ENCODE peak calls at places on chromosome 9, in ten cellular contexts. One of them, this sample, is unnamed. For H3K4me1, the result is how much of the 10 kb centered on the place peaks cover.

GRCh38 chr9:86396412-86396811 is 42.2 kb upstream of the TUT7 start:
- DNase-seq in HCT116: no peak
- DNase-seq in heart left ventricle: no peak
- DNase-seq in CD8-positive, alpha-beta memory T cell: no peak
- DNase-seq in stomach: no peak
- DNase-seq in IMR-90: no peak
- DNase-seq in uterus: no peak
- DNase-seq in upper lobe of right lung: no peak
- DNase-seq in mucosa of descending colon: no peak
- DNase-seq in psoas muscle: no peak
- DNase-seq in this sample: no peak

GRCh38 chr9:78004478-78005229 is 27.0 kb downstream of the GNAQ start:
- DNase-seq in mucosa of descending colon: no peak
- DNase-seq in upper lobe of right lung: no peak
- DNase-seq in heart left ventricle: no peak
- DNase-seq in HCT116: peak
- DNase-seq in IMR-90: peak
- DNase-seq in stomach: no peak
- DNase-seq in uterus: no peak
- DNase-seq in CD8-positive, alpha-beta memory T cell: no peak
- DNase-seq in psoas muscle: no peak
- DNase-seq in this sample: peak

GRCh38 chr9:131257266-131258025 is 18.9 kb downstream of the FAM78A start:
- DNase-seq in uterus: no peak
- DNase-seq in heart left ventricle: peak
- DNase-seq in IMR-90: no peak
- DNase-seq in upper lobe of right lung: no peak
- DNase-seq in HCT116: no peak
- DNase-seq in CD8-positive, alpha-beta memory T cell: no peak
- DNase-seq in stomach: no peak
- DNase-seq in mucosa of descending colon: no peak
- DNase-seq in psoas muscle: no peak
- DNase-seq in this sample: no peak

GRCh38 chr9:93562157-93562556 is 14.2 kb upstream of the PHF2 start:
- DNase-seq in psoas muscle: no peak
- DNase-seq in CD8-positive, alpha-beta memory T cell: no peak
- DNase-seq in HCT116: no peak
- DNase-seq in IMR-90: no peak
- DNase-seq in uterus: no peak
- DNase-seq in stomach: no peak
- DNase-seq in upper lobe of right lung: no peak
- DNase-seq in mucosa of descending colon: no peak
- DNase-seq in heart left ventricle: no peak
- DNase-seq in this sample: no peak

GRCh38 chr9:1759901-1760300 is 255.2 kb upstream of the SMARCA2 start:
- DNase-seq in IMR-90: no peak
- DNase-seq in mucosa of descending colon: no peak
- DNase-seq in psoas muscle: no peak
- DNase-seq in uterus: no peak
- DNase-seq in stomach: no peak
- DNase-seq in heart left ventricle: no peak
- DNase-seq in CD8-positive, alpha-beta memory T cell: no peak
- DNase-seq in HCT116: no peak
- DNase-seq in upper lobe of right lung: no peak
- DNase-seq in this sample: no peak

GRCh38 chr9:120878188-120879130 is 1.5 kb upstream of the PHF19 start:
- DNase-seq in CD8-positive, alpha-beta memory T cell: no peak
- DNase-seq in uterus: no peak
- DNase-seq in IMR-90: no peak
- DNase-seq in upper lobe of right lung: no peak
- DNase-seq in psoas muscle: no peak
- DNase-seq in heart left ventricle: no peak
- DNase-seq in HCT116: no peak
- DNase-seq in stomach: no peak
- DNase-seq in mucosa of descending colon: no peak
- DNase-seq in this sample: no peak

GRCh38 chr9:111789881-111790280 is 4.9 kb downstream of the SHOC1 start:
- DNase-seq in stomach: no peak
- DNase-seq in HCT116: no peak
- DNase-seq in upper lobe of right lung: no peak
- DNase-seq in CD8-positive, alpha-beta memory T cell: no peak
- DNase-seq in IMR-90: no peak
- DNase-seq in psoas muscle: no peak
- DNase-seq in uterus: no peak
- DNase-seq in mucosa of descending colon: no peak
- DNase-seq in heart left ventricle: no peak
- DNase-seq in this sample: no peak

GRCh38 chr9:116288658-116289057 is 135.1 kb downstream of the PAPPA start:
- DNase-seq in heart left ventricle: no peak
- DNase-seq in HCT116: no peak
- DNase-seq in CD8-positive, alpha-beta memory T cell: no peak
- DNase-seq in upper lobe of right lung: no peak
- DNase-seq in psoas muscle: no peak
- DNase-seq in stomach: no peak
- DNase-seq in uterus: no peak
- DNase-seq in IMR-90: peak
- DNase-seq in mucosa of descending colon: no peak
- DNase-seq in this sample: no peak

GRCh38 chr9:18437315-18438200 is 36.4 kb upstream of the ADAMTSL1 start:
- DNase-seq in mucosa of descending colon: no peak
- DNase-seq in upper lobe of right lung: no peak
- DNase-seq in CD8-positive, alpha-beta memory T cell: no peak
- DNase-seq in uterus: peak
- DNase-seq in IMR-90: peak
- DNase-seq in HCT116: no peak
- DNase-seq in stomach: peak
- DNase-seq in heart left ventricle: peak
- DNase-seq in psoas muscle: peak
- DNase-seq in this sample: peak

GRCh38 chr9:25678147-25678666 is at the start of gene TUSC1:
- DNase-seq in heart left ventricle: peak
- DNase-seq in mucosa of descending colon: peak
- DNase-seq in CD8-positive, alpha-beta memory T cell: no peak
- DNase-seq in stomach: peak
- DNase-seq in psoas muscle: peak
- DNase-seq in uterus: peak
- DNase-seq in HCT116: no peak
- DNase-seq in IMR-90: peak
- DNase-seq in upper lobe of right lung: peak
- DNase-seq in this sample: peak

GRCh38 chr9:83633260-83633659 is 10.3 kb downstream of the IDNK start:
- DNase-seq in stomach: no peak
- DNase-seq in HCT116: no peak
- DNase-seq in IMR-90: no peak
- DNase-seq in heart left ventricle: no peak
- DNase-seq in uterus: no peak
- DNase-seq in CD8-positive, alpha-beta memory T cell: no peak
- DNase-seq in mucosa of descending colon: no peak
- DNase-seq in upper lobe of right lung: no peak
- DNase-seq in psoas muscle: no peak
- DNase-seq in this sample: no peak

GRCh38 chr9:134384811-134385479 is 58.7 kb downstream of the RXRA start:
- DNase-seq in CD8-positive, alpha-beta memory T cell: no peak
- DNase-seq in HCT116: no peak
- DNase-seq in psoas muscle: no peak
- DNase-seq in IMR-90: no peak
- DNase-seq in heart left ventricle: no peak
- DNase-seq in mucosa of descending colon: no peak
- DNase-seq in upper lobe of right lung: no peak
- DNase-seq in stomach: no peak
- DNase-seq in uterus: no peak
- DNase-seq in this sample: no peak

GRCh38 chr9:116318463-116319271 is 165.1 kb downstream of the PAPPA start:
- DNase-seq in upper lobe of right lung: no peak
- DNase-seq in mucosa of descending colon: no peak
- DNase-seq in uterus: peak
- DNase-seq in HCT116: no peak
- DNase-seq in heart left ventricle: peak
- DNase-seq in IMR-90: peak
- DNase-seq in stomach: no peak
- DNase-seq in psoas muscle: peak
- DNase-seq in CD8-positive, alpha-beta memory T cell: no peak
- DNase-seq in this sample: no peak

GRCh38 chr9:34985311-34985899 is 4.1 kb upstream of the DNAJB5 start:
- DNase-seq in HCT116: peak
- DNase-seq in uterus: peak
- DNase-seq in psoas muscle: peak
- DNase-seq in stomach: peak
- DNase-seq in upper lobe of right lung: no peak
- DNase-seq in heart left ventricle: no peak
- DNase-seq in mucosa of descending colon: peak
- DNase-seq in IMR-90: peak
- DNase-seq in CD8-positive, alpha-beta memory T cell: peak
- DNase-seq in this sample: no peak

GRCh38 chr9:76112151-76112550 is 221.7 kb downstream of the PCSK5 start:
- DNase-seq in psoas muscle: no peak
- DNase-seq in uterus: no peak
- DNase-seq in CD8-positive, alpha-beta memory T cell: no peak
- DNase-seq in HCT116: no peak
- DNase-seq in stomach: no peak
- DNase-seq in upper lobe of right lung: no peak
- DNase-seq in mucosa of descending colon: no peak
- DNase-seq in heart left ventricle: no peak
- DNase-seq in IMR-90: no peak
- DNase-seq in this sample: no peak

GRCh38 chr9:840343-840742 is 1.2 kb upstream of the DMRT1 start:
- DNase-seq in mucosa of descending colon: no peak
- DNase-seq in HCT116: no peak
- DNase-seq in heart left ventricle: no peak
- DNase-seq in upper lobe of right lung: no peak
- DNase-seq in psoas muscle: no peak
- DNase-seq in CD8-positive, alpha-beta memory T cell: no peak
- DNase-seq in IMR-90: no peak
- DNase-seq in stomach: no peak
- DNase-seq in uterus: no peak
- DNase-seq in this sample: no peak

DNA sequence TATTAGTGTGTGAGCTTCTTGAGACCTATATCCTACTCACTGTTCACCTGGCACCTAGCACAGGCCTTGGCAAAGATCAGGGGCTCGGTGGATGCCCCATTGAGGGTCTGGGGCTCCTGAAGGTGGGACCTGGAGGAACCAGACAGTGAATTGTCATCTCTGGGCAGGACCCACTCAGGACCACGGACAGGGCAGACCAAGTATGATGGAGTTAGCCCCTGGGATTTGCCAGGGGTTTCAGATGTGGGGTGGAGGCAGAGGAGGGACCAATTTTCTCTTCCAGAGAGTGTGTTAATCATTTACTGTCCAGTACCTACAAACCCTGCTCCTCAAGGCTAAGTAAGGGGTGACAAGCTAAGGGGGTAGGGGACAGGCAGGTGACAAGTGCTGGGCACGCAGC is 29.3 kb upstream of the TBC1D2 start:
- DNase-seq in stomach: no peak
- DNase-seq in uterus: no peak
- DNase-seq in HCT116: no peak
- DNase-seq in upper lobe of right lung: no peak
- DNase-seq in heart left ventricle: no peak
- DNase-seq in psoas muscle: no peak
- DNase-seq in mucosa of descending colon: no peak
- DNase-seq in IMR-90: no peak
- DNase-seq in CD8-positive, alpha-beta memory T cell: no peak
- DNase-seq in this sample: no peak
- H3K4me1 ChIP-seq in stomach: under half
- H3K4me1 ChIP-seq in uterus: under half
- H3K4me1 ChIP-seq in HCT116: under half
- H3K4me1 ChIP-seq in upper lobe of right lung: under half
- H3K4me1 ChIP-seq in heart left ventricle: under half
- H3K4me1 ChIP-seq in psoas muscle: under half
- H3K4me1 ChIP-seq in mucosa of descending colon: under half
- H3K4me1 ChIP-seq in IMR-90: under half
- H3K4me1 ChIP-seq in CD8-positive, alpha-beta memory T cell: under half
- H3K4me1 ChIP-seq in this sample: under half

DNA sequence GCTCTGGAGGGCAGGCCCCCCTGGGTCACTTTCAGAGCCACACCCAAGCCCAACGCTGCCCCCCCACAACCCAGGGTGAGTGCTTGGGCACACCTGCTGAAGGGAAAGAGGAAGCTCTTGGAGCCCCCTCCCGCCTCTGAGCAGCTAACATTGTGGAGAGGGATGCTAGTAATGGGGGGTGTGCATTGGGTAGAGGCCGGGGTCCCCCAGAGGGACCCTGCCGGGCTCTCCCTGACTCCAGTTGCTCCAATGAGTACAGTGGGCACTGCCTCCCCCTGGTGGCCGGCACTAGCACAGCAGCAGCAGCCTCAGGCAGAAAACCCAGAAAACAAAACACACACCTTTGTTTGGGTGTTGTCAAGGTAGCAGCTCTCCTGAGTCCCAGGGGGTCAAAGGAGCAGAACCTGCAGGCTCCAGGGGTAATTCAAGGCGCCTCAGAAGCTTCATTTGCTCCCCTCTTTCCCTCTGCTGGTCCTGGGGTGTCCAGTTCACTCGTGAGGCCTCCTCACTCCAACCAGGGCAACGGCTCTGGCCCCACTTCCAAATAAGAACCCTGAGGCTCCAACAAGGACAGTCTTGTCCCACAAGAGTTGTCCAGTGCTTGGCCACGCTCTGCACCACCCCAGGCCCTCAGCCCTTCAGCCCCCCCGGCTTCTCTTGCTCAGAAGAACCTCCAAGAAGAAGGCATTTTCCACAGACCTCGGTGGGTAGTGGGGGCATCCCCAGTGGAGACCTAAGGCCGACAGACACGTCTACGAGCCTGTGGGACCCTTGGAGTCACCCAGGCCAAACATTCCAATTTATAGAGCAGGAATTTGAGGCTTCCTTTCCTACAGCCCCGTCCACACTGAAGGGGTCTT is 16.1 kb downstream of the GBGT1 start:
- DNase-seq in stomach: peak
- DNase-seq in IMR-90: peak
- DNase-seq in uterus: peak
- DNase-seq in mucosa of descending colon: peak
- DNase-seq in heart left ventricle: peak
- DNase-seq in psoas muscle: peak
- DNase-seq in HCT116: peak
- DNase-seq in upper lobe of right lung: peak
- DNase-seq in CD8-positive, alpha-beta memory T cell: peak
- DNase-seq in this sample: peak
- H3K4me1 ChIP-seq in stomach: under half
- H3K4me1 ChIP-seq in IMR-90: under half
- H3K4me1 ChIP-seq in uterus: under half
- H3K4me1 ChIP-seq in mucosa of descending colon: under half
- H3K4me1 ChIP-seq in heart left ventricle: under half
- H3K4me1 ChIP-seq in psoas muscle: under half
- H3K4me1 ChIP-seq in HCT116: half or more
- H3K4me1 ChIP-seq in upper lobe of right lung: under half
- H3K4me1 ChIP-seq in CD8-positive, alpha-beta memory T cell: under half
- H3K4me1 ChIP-seq in this sample: under half

GRCh38 chr9:136222166-136222895 is 17.4 kb upstream of the LHX3 start:
- DNase-seq in heart left ventricle: no peak
- DNase-seq in HCT116: no peak
- DNase-seq in mucosa of descending colon: no peak
- DNase-seq in upper lobe of right lung: no peak
- DNase-seq in uterus: no peak
- DNase-seq in IMR-90: no peak
- DNase-seq in CD8-positive, alpha-beta memory T cell: no peak
- DNase-seq in stomach: no peak
- DNase-seq in psoas muscle: no peak
- DNase-seq in this sample: no peak
- H3K4me1 ChIP-seq in heart left ventricle: under half
- H3K4me1 ChIP-seq in HCT116: under half
- H3K4me1 ChIP-seq in mucosa of descending colon: under half
- H3K4me1 ChIP-seq in upper lobe of right lung: under half
- H3K4me1 ChIP-seq in uterus: under half
- H3K4me1 ChIP-seq in IMR-90: under half
- H3K4me1 ChIP-seq in CD8-positive, alpha-beta memory T cell: under half
- H3K4me1 ChIP-seq in stomach: under half
- H3K4me1 ChIP-seq in psoas muscle: under half
- H3K4me1 ChIP-seq in this sample: under half

GRCh38 chr9:124279531-124280175 is 21.9 kb downstream of the NEK6 start:
- DNase-seq in psoas muscle: no peak
- DNase-seq in IMR-90: no peak
- DNase-seq in mucosa of descending colon: no peak
- DNase-seq in uterus: no peak
- DNase-seq in heart left ventricle: no peak
- DNase-seq in stomach: no peak
- DNase-seq in CD8-positive, alpha-beta memory T cell: no peak
- DNase-seq in HCT116: no peak
- DNase-seq in upper lobe of right lung: no peak
- DNase-seq in this sample: no peak
- H3K4me1 ChIP-seq in psoas muscle: under half
- H3K4me1 ChIP-seq in IMR-90: half or more
- H3K4me1 ChIP-seq in mucosa of descending colon: under half
- H3K4me1 ChIP-seq in uterus: under half
- H3K4me1 ChIP-seq in heart left ventricle: half or more
- H3K4me1 ChIP-seq in stomach: half or more
- H3K4me1 ChIP-seq in CD8-positive, alpha-beta memory T cell: under half
- H3K4me1 ChIP-seq in HCT116: under half
- H3K4me1 ChIP-seq in upper lobe of right lung: half or more
- H3K4me1 ChIP-seq in this sample: under half

This sample was measured in pancreas.